ENCODE peak calls at places on chromosomes 5 and 9, in five cellular contexts. One of them, this sample, is unnamed.

GRCh38 chr5:51034501-51034900 is 348.7 kb upstream of the ISL1 start:
- DNase-seq in ascending aorta: no peak
- DNase-seq in activated T-cell treated with anti-CD3 and anti-CD28 coated beads, Interleukin-2, amount 50 U/mL, for 72 hours: no peak
- DNase-seq in gastrocnemius medialis: no peak
- DNase-seq in amniotic stem cell: no peak
- DNase-seq in this sample: no peak

GRCh38 chr5:57824047-57824446 is 341.4 kb upstream of the ACTBL2 start:
- DNase-seq in amniotic stem cell: no peak
- DNase-seq in gastrocnemius medialis: no peak
- DNase-seq in ascending aorta: no peak
- DNase-seq in activated T-cell treated with anti-CD3 and anti-CD28 coated beads, Interleukin-2, amount 50 U/mL, for 72 hours: no peak
- DNase-seq in this sample: no peak

GRCh38 chr9:136773386-136774044 is 9.2 kb upstream of the LCN15 start:
- DNase-seq in ascending aorta: no peak
- DNase-seq in gastrocnemius medialis: no peak
- DNase-seq in amniotic stem cell: no peak
- DNase-seq in activated T-cell treated with anti-CD3 and anti-CD28 coated beads, Interleukin-2, amount 50 U/mL, for 72 hours: no peak
- DNase-seq in this sample: no peak

GRCh38 chr5:317086-317811 is 4.3 kb upstream of the AHRR start:
- DNase-seq in ascending aorta: no peak
- DNase-seq in amniotic stem cell: no peak
- DNase-seq in activated T-cell treated with anti-CD3 and anti-CD28 coated beads, Interleukin-2, amount 50 U/mL, for 72 hours: peak; percentile 78
- DNase-seq in gastrocnemius medialis: no peak
- DNase-seq in this sample: no peak

GRCh38 chr5:102638316-102638715 is 116.8 kb upstream of the PAM start:
- DNase-seq in ascending aorta: no peak
- DNase-seq in activated T-cell treated with anti-CD3 and anti-CD28 coated beads, Interleukin-2, amount 50 U/mL, for 72 hours: no peak
- DNase-seq in gastrocnemius medialis: no peak
- DNase-seq in amniotic stem cell: no peak
- DNase-seq in this sample: no peak

GRCh38 chr5:131979816-131980215 is 31.6 kb downstream of the ACSL6 start:
- DNase-seq in ascending aorta: peak; percentile 25
- DNase-seq in gastrocnemius medialis: no peak
- DNase-seq in amniotic stem cell: no peak
- DNase-seq in activated T-cell treated with anti-CD3 and anti-CD28 coated beads, Interleukin-2, amount 50 U/mL, for 72 hours: no peak
- DNase-seq in this sample: no peak

GRCh38 chr5:109125755-109126429 is 283.9 kb downstream of the PJA2 start:
- DNase-seq in amniotic stem cell: no peak
- DNase-seq in activated T-cell treated with anti-CD3 and anti-CD28 coated beads, Interleukin-2, amount 50 U/mL, for 72 hours: no peak
- DNase-seq in gastrocnemius medialis: no peak
- DNase-seq in ascending aorta: no peak
- DNase-seq in this sample: no peak

GRCh38 chr5:6190838-6191237 is 187.5 kb downstream of the MED10 start:
- DNase-seq in ascending aorta: no peak
- DNase-seq in activated T-cell treated with anti-CD3 and anti-CD28 coated beads, Interleukin-2, amount 50 U/mL, for 72 hours: no peak
- DNase-seq in amniotic stem cell: no peak
- DNase-seq in gastrocnemius medialis: no peak
- DNase-seq in this sample: no peak

GRCh38 chr5:128146671-128147070 is 63.1 kb downstream of the SLC12A2 start:
- DNase-seq in activated T-cell treated with anti-CD3 and anti-CD28 coated beads, Interleukin-2, amount 50 U/mL, for 72 hours: no peak
- DNase-seq in ascending aorta: no peak
- DNase-seq in gastrocnemius medialis: no peak
- DNase-seq in amniotic stem cell: no peak
- DNase-seq in this sample: no peak

GRCh38 chr5:138029944-138030343 is 2.9 kb downstream of the FAM13B start:
- DNase-seq in ascending aorta: no peak
- DNase-seq in amniotic stem cell: no peak
- DNase-seq in gastrocnemius medialis: no peak
- DNase-seq in activated T-cell treated with anti-CD3 and anti-CD28 coated beads, Interleukin-2, amount 50 U/mL, for 72 hours: no peak
- DNase-seq in this sample: no peak

GRCh38 chr5:102886586-102886985 is 131.5 kb downstream of the PAM start:
- DNase-seq in activated T-cell treated with anti-CD3 and anti-CD28 coated beads, Interleukin-2, amount 50 U/mL, for 72 hours: no peak
- DNase-seq in ascending aorta: no peak
- DNase-seq in gastrocnemius medialis: no peak
- DNase-seq in amniotic stem cell: no peak
- DNase-seq in this sample: no peak

GRCh38 chr5:1171340-1171941 is 30.0 kb upstream of the SLC6A19 start:
- DNase-seq in gastrocnemius medialis: no peak
- DNase-seq in ascending aorta: no peak
- DNase-seq in activated T-cell treated with anti-CD3 and anti-CD28 coated beads, Interleukin-2, amount 50 U/mL, for 72 hours: no peak
- DNase-seq in amniotic stem cell: no peak
- DNase-seq in this sample: no peak

GRCh38 chr5:81782811-81783210 is 31.9 kb upstream of the SSBP2 start:
- DNase-seq in amniotic stem cell: no peak
- DNase-seq in gastrocnemius medialis: no peak
- DNase-seq in activated T-cell treated with anti-CD3 and anti-CD28 coated beads, Interleukin-2, amount 50 U/mL, for 72 hours: no peak
- DNase-seq in ascending aorta: no peak
- DNase-seq in this sample: no peak

GRCh38 chr9:127783111-127783621 is 2.7 kb upstream of the CDK9 start:
- DNase-seq in gastrocnemius medialis: no peak
- DNase-seq in amniotic stem cell: no peak
- DNase-seq in ascending aorta: peak; percentile 77
- DNase-seq in activated T-cell treated with anti-CD3 and anti-CD28 coated beads, Interleukin-2, amount 50 U/mL, for 72 hours: peak; percentile 82
- DNase-seq in this sample: peak; percentile 76

GRCh38 chr9:93910598-93910997 is 44.6 kb downstream of the BARX1 start:
- DNase-seq in activated T-cell treated with anti-CD3 and anti-CD28 coated beads, Interleukin-2, amount 50 U/mL, for 72 hours: no peak
- DNase-seq in gastrocnemius medialis: no peak
- DNase-seq in ascending aorta: no peak
- DNase-seq in amniotic stem cell: no peak
- DNase-seq in this sample: no peak

GRCh38 chr5:88881566-88881965 is 1.4 kb downstream of the MEF2C start:
- DNase-seq in amniotic stem cell: no peak
- DNase-seq in ascending aorta: no peak
- DNase-seq in gastrocnemius medialis: no peak
- DNase-seq in activated T-cell treated with anti-CD3 and anti-CD28 coated beads, Interleukin-2, amount 50 U/mL, for 72 hours: no peak
- DNase-seq in this sample: no peak

GRCh38 chr5:1754531-1755220 is 45.0 kb downstream of the MRPL36 start:
- DNase-seq in amniotic stem cell: no peak
- DNase-seq in gastrocnemius medialis: no peak
- DNase-seq in ascending aorta: peak; percentile 38
- DNase-seq in activated T-cell treated with anti-CD3 and anti-CD28 coated beads, Interleukin-2, amount 50 U/mL, for 72 hours: no peak
- DNase-seq in this sample: no peak

GRCh38 chr5:167861134-167861930 is 430.1 kb upstream of the WWC1 start:
- DNase-seq in ascending aorta: no peak
- DNase-seq in activated T-cell treated with anti-CD3 and anti-CD28 coated beads, Interleukin-2, amount 50 U/mL, for 72 hours: no peak
- DNase-seq in amniotic stem cell: no peak
- DNase-seq in gastrocnemius medialis: no peak
- DNase-seq in this sample: no peak

GRCh38 chr5:177982956-177983355 is 13.1 kb downstream of the PROP1 start:
- DNase-seq in ascending aorta: no peak
- DNase-seq in activated T-cell treated with anti-CD3 and anti-CD28 coated beads, Interleukin-2, amount 50 U/mL, for 72 hours: no peak
- DNase-seq in amniotic stem cell: no peak
- DNase-seq in gastrocnemius medialis: no peak
- DNase-seq in this sample: no peak

GRCh38 chr9:106758911-106759310 is 104.1 kb upstream of the ZNF462 start:
- DNase-seq in amniotic stem cell: no peak
- DNase-seq in gastrocnemius medialis: no peak
- DNase-seq in ascending aorta: no peak
- DNase-seq in activated T-cell treated with anti-CD3 and anti-CD28 coated beads, Interleukin-2, amount 50 U/mL, for 72 hours: no peak
- DNase-seq in this sample: no peak

GRCh38 chr5:139146809-139147742 is 51.1 kb downstream of the SIL1 start:
- DNase-seq in gastrocnemius medialis: no peak
- DNase-seq in ascending aorta: no peak
- DNase-seq in amniotic stem cell: no peak
- DNase-seq in activated T-cell treated with anti-CD3 and anti-CD28 coated beads, Interleukin-2, amount 50 U/mL, for 72 hours: peak; percentile 13
- DNase-seq in this sample: no peak

GRCh38 chr5:177600458-177601018 is 606 bp downstream of the B4GALT7 start:
- DNase-seq in amniotic stem cell: no peak
- DNase-seq in ascending aorta: no peak
- DNase-seq in gastrocnemius medialis: no peak
- DNase-seq in activated T-cell treated with anti-CD3 and anti-CD28 coated beads, Interleukin-2, amount 50 U/mL, for 72 hours: no peak
- DNase-seq in this sample: no peak

GRCh38 chr9:87713278-87713989 is 12.5 kb upstream of the CTSL start:
- DNase-seq in amniotic stem cell: peak; percentile 94
- DNase-seq in activated T-cell treated with anti-CD3 and anti-CD28 coated beads, Interleukin-2, amount 50 U/mL, for 72 hours: peak; percentile 66
- DNase-seq in gastrocnemius medialis: peak; percentile 89
- DNase-seq in ascending aorta: peak; percentile 95
- DNase-seq in this sample: no peak

GRCh38 chr5:173327084-173327947 is 898 bp downstream of the STC2 start:
- DNase-seq in gastrocnemius medialis: peak; percentile 37
- DNase-seq in amniotic stem cell: no peak
- DNase-seq in ascending aorta: peak; percentile 56
- DNase-seq in activated T-cell treated with anti-CD3 and anti-CD28 coated beads, Interleukin-2, amount 50 U/mL, for 72 hours: peak; percentile 35
- DNase-seq in this sample: no peak

GRCh38 chr5:491119-491855 is 33.0 kb downstream of the SLC9A3 start:
- DNase-seq in ascending aorta: no peak
- DNase-seq in amniotic stem cell: no peak
- DNase-seq in activated T-cell treated with anti-CD3 and anti-CD28 coated beads, Interleukin-2, amount 50 U/mL, for 72 hours: no peak
- DNase-seq in gastrocnemius medialis: no peak
- DNase-seq in this sample: no peak

GRCh38 chr5:134851307-134851923 is 5.6 kb downstream of the C5orf24 start:
- DNase-seq in ascending aorta: no peak
- DNase-seq in amniotic stem cell: no peak
- DNase-seq in activated T-cell treated with anti-CD3 and anti-CD28 coated beads, Interleukin-2, amount 50 U/mL, for 72 hours: no peak
- DNase-seq in gastrocnemius medialis: no peak
- DNase-seq in this sample: no peak

GRCh38 chr9:4277531-4277991 is 22.3 kb downstream of the GLIS3 start:
- DNase-seq in amniotic stem cell: no peak
- DNase-seq in activated T-cell treated with anti-CD3 and anti-CD28 coated beads, Interleukin-2, amount 50 U/mL, for 72 hours: no peak
- DNase-seq in ascending aorta: no peak
- DNase-seq in gastrocnemius medialis: no peak
- DNase-seq in this sample: no peak

GRCh38 chr5:17426104-17426739 is 71.8 kb upstream of the TAF11L2 start:
- DNase-seq in amniotic stem cell: no peak
- DNase-seq in activated T-cell treated with anti-CD3 and anti-CD28 coated beads, Interleukin-2, amount 50 U/mL, for 72 hours: no peak
- DNase-seq in ascending aorta: no peak
- DNase-seq in gastrocnemius medialis: no peak
- DNase-seq in this sample: no peak

GRCh38 chr9:138047469-138048040 is 170.0 kb downstream of the CACNA1B start:
- DNase-seq in amniotic stem cell: no peak
- DNase-seq in activated T-cell treated with anti-CD3 and anti-CD28 coated beads, Interleukin-2, amount 50 U/mL, for 72 hours: no peak
- DNase-seq in ascending aorta: peak; percentile 25
- DNase-seq in gastrocnemius medialis: peak; percentile 4
- DNase-seq in this sample: no peak

GRCh38 chr5:20286512-20286911 is 298.5 kb upstream of the CDH18 start:
- DNase-seq in activated T-cell treated with anti-CD3 and anti-CD28 coated beads, Interleukin-2, amount 50 U/mL, for 72 hours: no peak
- DNase-seq in ascending aorta: no peak
- DNase-seq in gastrocnemius medialis: no peak
- DNase-seq in amniotic stem cell: peak; percentile 12
- DNase-seq in this sample: no peak

GRCh38 chr9:85258823-85259370 is 482.9 kb downstream of the AGTPBP1 start:
- DNase-seq in activated T-cell treated with anti-CD3 and anti-CD28 coated beads, Interleukin-2, amount 50 U/mL, for 72 hours: peak; percentile 11
- DNase-seq in amniotic stem cell: no peak
- DNase-seq in ascending aorta: no peak
- DNase-seq in gastrocnemius medialis: peak; percentile 23
- DNase-seq in this sample: no peak

GRCh38 chr5:27702339-27702820 is 664.0 kb upstream of the CDH9 start:
- DNase-seq in amniotic stem cell: no peak
- DNase-seq in ascending aorta: no peak
- DNase-seq in gastrocnemius medialis: no peak
- DNase-seq in activated T-cell treated with anti-CD3 and anti-CD28 coated beads, Interleukin-2, amount 50 U/mL, for 72 hours: no peak
- DNase-seq in this sample: no peak

GRCh38 chr9:134533850-134534585 is 107.6 kb upstream of the COL5A1 start:
- DNase-seq in ascending aorta: no peak
- DNase-seq in amniotic stem cell: no peak
- DNase-seq in activated T-cell treated with anti-CD3 and anti-CD28 coated beads, Interleukin-2, amount 50 U/mL, for 72 hours: no peak
- DNase-seq in gastrocnemius medialis: no peak
- DNase-seq in this sample: no peak

GRCh38 chr5:144433893-144434292 is 263.2 kb downstream of the KCTD16 start:
- DNase-seq in gastrocnemius medialis: no peak
- DNase-seq in activated T-cell treated with anti-CD3 and anti-CD28 coated beads, Interleukin-2, amount 50 U/mL, for 72 hours: no peak
- DNase-seq in amniotic stem cell: no peak
- DNase-seq in ascending aorta: no peak
- DNase-seq in this sample: no peak

GRCh38 chr9:131395027-131395744 is 1.3 kb downstream of the PRRC2B start:
- DNase-seq in amniotic stem cell: no peak
- DNase-seq in activated T-cell treated with anti-CD3 and anti-CD28 coated beads, Interleukin-2, amount 50 U/mL, for 72 hours: peak; percentile 78
- DNase-seq in gastrocnemius medialis: no peak
- DNase-seq in ascending aorta: no peak
- DNase-seq in this sample: peak; percentile 85

GRCh38 chr5:131587541-131587940 is 47.5 kb downstream of the RAPGEF6 start:
- DNase-seq in gastrocnemius medialis: no peak
- DNase-seq in ascending aorta: no peak
- DNase-seq in amniotic stem cell: no peak
- DNase-seq in activated T-cell treated with anti-CD3 and anti-CD28 coated beads, Interleukin-2, amount 50 U/mL, for 72 hours: no peak
- DNase-seq in this sample: no peak

GRCh38 chr9:35859995-35860348 is 10.2 kb downstream of the OR13J1 start:
- DNase-seq in gastrocnemius medialis: no peak
- DNase-seq in ascending aorta: no peak
- DNase-seq in amniotic stem cell: no peak
- DNase-seq in activated T-cell treated with anti-CD3 and anti-CD28 coated beads, Interleukin-2, amount 50 U/mL, for 72 hours: no peak
- DNase-seq in this sample: no peak